ENCODE peak calls at places on chromosomes 13 and 19, in seven cellular contexts. One of them, this sample, is unnamed. For H3K4me1, the result is how much of the 10 kb centered on the place peaks cover.

GRCh38 chr13:95204231-95204765 is 97.0 kb downstream of the ABCC4 start:
- DNase-seq in kidney: no peak
- DNase-seq in OCI-LY7: no peak
- DNase-seq in cardiac muscle cell: no peak
- DNase-seq in Karpas-422: no peak
- DNase-seq in thyroid gland: no peak
- DNase-seq in psoas muscle: no peak
- DNase-seq in this sample: no peak

GRCh38 chr19:39372047-39372802 is 18.7 kb downstream of the PAF1 start:
- DNase-seq in kidney: peak
- DNase-seq in OCI-LY7: no peak
- DNase-seq in cardiac muscle cell: peak
- DNase-seq in Karpas-422: no peak
- DNase-seq in thyroid gland: peak
- DNase-seq in psoas muscle: peak
- DNase-seq in this sample: no peak

GRCh38 chr13:21111546-21111945 is 50.2 kb upstream of the LATS2 start:
- DNase-seq in kidney: no peak
- DNase-seq in OCI-LY7: no peak
- DNase-seq in cardiac muscle cell: no peak
- DNase-seq in Karpas-422: no peak
- DNase-seq in thyroid gland: no peak
- DNase-seq in psoas muscle: no peak
- DNase-seq in this sample: no peak

GRCh38 chr13:42553098-42554046 is 20.6 kb upstream of the TNFSF11 start:
- DNase-seq in kidney: no peak
- DNase-seq in OCI-LY7: no peak
- DNase-seq in cardiac muscle cell: peak
- DNase-seq in Karpas-422: no peak
- DNase-seq in thyroid gland: no peak
- DNase-seq in psoas muscle: no peak
- DNase-seq in this sample: no peak

GRCh38 chr19:362683-363082 is 18.1 kb upstream of the MIER2 start:
- DNase-seq in kidney: no peak
- DNase-seq in OCI-LY7: no peak
- DNase-seq in cardiac muscle cell: no peak
- DNase-seq in Karpas-422: no peak
- DNase-seq in thyroid gland: no peak
- DNase-seq in psoas muscle: no peak
- DNase-seq in this sample: no peak

GRCh38 chr13:51688937-51689336 is 104.7 kb downstream of the WDFY2 start:
- DNase-seq in kidney: no peak
- DNase-seq in OCI-LY7: no peak
- DNase-seq in cardiac muscle cell: peak
- DNase-seq in Karpas-422: no peak
- DNase-seq in thyroid gland: no peak
- DNase-seq in psoas muscle: no peak
- DNase-seq in this sample: no peak

GRCh38 chr13:43908156-43909126 is 28.7 kb downstream of the LACC1 start:
- DNase-seq in kidney: no peak
- DNase-seq in OCI-LY7: peak
- DNase-seq in cardiac muscle cell: peak
- DNase-seq in Karpas-422: peak
- DNase-seq in thyroid gland: no peak
- DNase-seq in psoas muscle: no peak
- DNase-seq in this sample: no peak

GRCh38 chr13:50908371-50908770 is 1.2 kb upstream of the RNASEH2B start:
- DNase-seq in kidney: no peak
- DNase-seq in OCI-LY7: peak
- DNase-seq in cardiac muscle cell: no peak
- DNase-seq in Karpas-422: peak
- DNase-seq in thyroid gland: no peak
- DNase-seq in psoas muscle: no peak
- DNase-seq in this sample: no peak

GRCh38 chr19:38006361-38007045 is 99.5 kb downstream of the SIPA1L3 start:
- DNase-seq in kidney: no peak
- DNase-seq in OCI-LY7: peak
- DNase-seq in cardiac muscle cell: no peak
- DNase-seq in Karpas-422: peak
- DNase-seq in thyroid gland: peak
- DNase-seq in psoas muscle: no peak
- DNase-seq in this sample: no peak

GRCh38 chr19:49843265-49843664 is 7.7 kb upstream of the PTOV1 start:
- DNase-seq in kidney: no peak
- DNase-seq in OCI-LY7: peak
- DNase-seq in cardiac muscle cell: no peak
- DNase-seq in Karpas-422: peak
- DNase-seq in thyroid gland: no peak
- DNase-seq in psoas muscle: no peak
- DNase-seq in this sample: no peak

GRCh38 chr19:24002256-24002945 is 84.6 kb upstream of the ZNF254 start:
- DNase-seq in kidney: no peak
- DNase-seq in OCI-LY7: no peak
- DNase-seq in cardiac muscle cell: no peak
- DNase-seq in Karpas-422: no peak
- DNase-seq in thyroid gland: no peak
- DNase-seq in psoas muscle: no peak
- DNase-seq in this sample: no peak

GRCh38 chr13:113176292-113176691 is 17.8 kb downstream of the PROZ start:
- DNase-seq in kidney: no peak
- DNase-seq in OCI-LY7: no peak
- DNase-seq in cardiac muscle cell: no peak
- DNase-seq in Karpas-422: no peak
- DNase-seq in thyroid gland: no peak
- DNase-seq in psoas muscle: no peak
- DNase-seq in this sample: peak

GRCh38 chr19:5891572-5891937 is 12.0 kb downstream of the NDUFA11 start:
- DNase-seq in kidney: no peak
- DNase-seq in OCI-LY7: no peak
- DNase-seq in cardiac muscle cell: no peak
- DNase-seq in Karpas-422: peak
- DNase-seq in thyroid gland: no peak
- DNase-seq in psoas muscle: no peak
- DNase-seq in this sample: no peak

GRCh38 chr13:30750036-30750435 is 14.7 kb downstream of the ALOX5AP start:
- DNase-seq in kidney: no peak
- DNase-seq in OCI-LY7: no peak
- DNase-seq in cardiac muscle cell: no peak
- DNase-seq in Karpas-422: no peak
- DNase-seq in thyroid gland: no peak
- DNase-seq in psoas muscle: no peak
- DNase-seq in this sample: no peak

GRCh38 chr19:35977446-35978222 is 17.4 kb upstream of the SDHAF1 start:
- DNase-seq in kidney: no peak
- DNase-seq in OCI-LY7: peak
- DNase-seq in cardiac muscle cell: no peak
- DNase-seq in Karpas-422: peak
- DNase-seq in thyroid gland: no peak
- DNase-seq in psoas muscle: no peak
- DNase-seq in this sample: no peak

GRCh38 chr13:36090592-36090991 is 40.6 kb downstream of the DCLK1 start:
- DNase-seq in kidney: no peak
- DNase-seq in OCI-LY7: no peak
- DNase-seq in cardiac muscle cell: peak
- DNase-seq in Karpas-422: no peak
- DNase-seq in thyroid gland: peak
- DNase-seq in psoas muscle: no peak
- DNase-seq in this sample: no peak

GRCh38 chr13:49869514-49869913 is 66.6 kb downstream of the SPRYD7 start:
- DNase-seq in kidney: no peak
- DNase-seq in OCI-LY7: peak
- DNase-seq in cardiac muscle cell: peak
- DNase-seq in Karpas-422: peak
- DNase-seq in thyroid gland: peak
- DNase-seq in psoas muscle: no peak
- DNase-seq in this sample: no peak

GRCh38 chr19:56141416-56141992 is 417 bp downstream of the ZNF444 start:
- DNase-seq in kidney: no peak
- DNase-seq in OCI-LY7: peak
- DNase-seq in cardiac muscle cell: no peak
- DNase-seq in Karpas-422: peak
- DNase-seq in thyroid gland: peak
- DNase-seq in psoas muscle: no peak
- DNase-seq in this sample: no peak

GRCh38 chr13:64158910-64159309 is 2743.3 kb upstream of the PCDH20 start:
- DNase-seq in kidney: no peak
- DNase-seq in OCI-LY7: no peak
- DNase-seq in cardiac muscle cell: peak
- DNase-seq in Karpas-422: no peak
- DNase-seq in thyroid gland: no peak
- DNase-seq in psoas muscle: no peak
- DNase-seq in this sample: no peak
- H3K4me1 ChIP-seq in kidney: under half
- H3K4me1 ChIP-seq in OCI-LY7: under half
- H3K4me1 ChIP-seq in cardiac muscle cell: under half
- H3K4me1 ChIP-seq in Karpas-422: under half
- H3K4me1 ChIP-seq in thyroid gland: under half
- H3K4me1 ChIP-seq in psoas muscle: under half
- H3K4me1 ChIP-seq in this sample: under half

GRCh38 chr13:66634384-66634783 is 595.8 kb downstream of the PCDH9 start:
- DNase-seq in kidney: no peak
- DNase-seq in OCI-LY7: no peak
- DNase-seq in cardiac muscle cell: no peak
- DNase-seq in Karpas-422: no peak
- DNase-seq in thyroid gland: no peak
- DNase-seq in psoas muscle: no peak
- DNase-seq in this sample: no peak
- H3K27ac ChIP-seq in kidney: no peak
- H3K27ac ChIP-seq in OCI-LY7: no peak
- H3K27ac ChIP-seq in cardiac muscle cell: no peak
- H3K27ac ChIP-seq in Karpas-422: no peak
- H3K27ac ChIP-seq in thyroid gland: no peak
- H3K27ac ChIP-seq in psoas muscle: no peak
- H3K27ac ChIP-seq in this sample: no peak

GRCh38 chr19:42022616-42023015 is 28.6 kb upstream of the ATP1A3 start:
- DNase-seq in kidney: no peak
- DNase-seq in OCI-LY7: no peak
- DNase-seq in cardiac muscle cell: no peak
- DNase-seq in Karpas-422: no peak
- DNase-seq in thyroid gland: no peak
- DNase-seq in psoas muscle: no peak
- DNase-seq in this sample: no peak

GRCh38 chr19:42023121-42023942 is 29.3 kb upstream of the ATP1A3 start:
- DNase-seq in kidney: no peak
- DNase-seq in OCI-LY7: peak
- DNase-seq in cardiac muscle cell: peak
- DNase-seq in Karpas-422: peak
- DNase-seq in thyroid gland: no peak
- DNase-seq in psoas muscle: no peak
- DNase-seq in this sample: no peak

GRCh38 chr19:42018503-42019193 is 24.6 kb upstream of the ATP1A3 start:
- DNase-seq in kidney: no peak
- DNase-seq in OCI-LY7: no peak
- DNase-seq in cardiac muscle cell: peak
- DNase-seq in Karpas-422: no peak
- DNase-seq in thyroid gland: no peak
- DNase-seq in psoas muscle: no peak
- DNase-seq in this sample: no peak

GRCh38 chr19:42023943-42024260 is 29.9 kb upstream of the ATP1A3 start:
- DNase-seq in kidney: no peak
- DNase-seq in OCI-LY7: no peak
- DNase-seq in cardiac muscle cell: no peak
- DNase-seq in Karpas-422: no peak
- DNase-seq in thyroid gland: no peak
- DNase-seq in psoas muscle: no peak
- DNase-seq in this sample: no peak

DNA sequence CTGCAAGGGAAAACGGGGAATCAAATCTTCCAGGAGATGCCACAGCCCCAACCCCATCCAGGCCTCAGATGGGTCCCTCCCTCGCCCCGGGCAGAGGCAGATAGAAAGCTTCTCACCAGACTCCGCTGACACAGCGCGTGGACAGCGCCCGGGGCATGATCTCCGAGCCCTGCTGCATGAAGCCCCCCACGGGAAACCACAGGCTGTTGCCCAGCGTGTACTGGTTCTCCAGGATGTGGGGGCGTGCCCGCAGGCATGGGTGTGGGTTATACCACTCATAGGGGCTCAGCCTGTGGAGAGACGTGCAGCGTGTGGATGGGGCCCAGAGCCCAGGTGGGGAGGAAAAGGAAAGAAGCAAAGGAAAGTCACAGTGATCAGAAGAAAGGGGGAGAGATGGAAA is 27.2 kb upstream of the ATP1A3 start:
- DNase-seq in kidney: no peak
- DNase-seq in OCI-LY7: no peak
- DNase-seq in cardiac muscle cell: no peak
- DNase-seq in Karpas-422: no peak
- DNase-seq in thyroid gland: no peak
- DNase-seq in psoas muscle: no peak
- DNase-seq in this sample: no peak
- H3K4me3 ChIP-seq in kidney: no peak
- H3K4me3 ChIP-seq in OCI-LY7: no peak
- H3K4me3 ChIP-seq in cardiac muscle cell: no peak
- H3K4me3 ChIP-seq in Karpas-422: no peak
- H3K4me3 ChIP-seq in thyroid gland: no peak
- H3K4me3 ChIP-seq in psoas muscle: no peak
- H3K4me3 ChIP-seq in this sample: no peak

DNA sequence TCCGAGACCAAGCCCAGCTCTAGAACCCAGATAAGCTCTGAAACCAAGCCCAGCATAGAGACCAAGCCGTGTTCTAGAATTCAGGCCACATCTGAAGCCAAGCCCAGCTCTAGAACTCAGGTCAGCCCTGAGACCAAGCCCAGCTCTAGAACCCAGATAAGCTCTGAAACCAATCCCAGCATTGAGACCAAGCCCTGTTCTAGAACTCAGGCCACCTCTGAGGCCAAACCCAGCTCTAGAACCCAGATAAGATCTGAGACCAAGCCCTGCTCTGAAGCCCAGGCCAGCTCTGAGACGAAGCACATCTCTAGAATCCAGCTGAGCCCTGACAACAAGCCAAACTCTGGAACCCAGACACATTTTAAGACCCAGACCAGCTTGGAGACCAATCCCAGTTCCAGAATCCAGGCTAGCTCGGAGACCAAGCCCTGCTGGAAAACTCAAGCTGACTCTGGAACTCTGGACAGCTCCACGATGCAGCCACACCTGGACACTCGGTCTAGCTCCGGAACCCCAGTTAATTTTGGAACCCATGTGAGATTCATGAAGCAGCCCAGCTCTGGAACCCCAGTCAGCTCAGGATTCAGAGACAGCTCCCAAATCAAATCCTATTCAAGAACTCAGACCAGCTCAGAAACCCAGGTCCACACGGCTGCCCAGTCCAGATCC is 5.8 kb downstream of the GIPC3 start:
- DNase-seq in kidney: no peak
- DNase-seq in OCI-LY7: no peak
- DNase-seq in cardiac muscle cell: no peak
- DNase-seq in Karpas-422: peak
- DNase-seq in thyroid gland: no peak
- DNase-seq in psoas muscle: no peak
- DNase-seq in this sample: no peak
- H3K4me1 ChIP-seq in kidney: under half
- H3K4me1 ChIP-seq in OCI-LY7: under half
- H3K4me1 ChIP-seq in cardiac muscle cell: under half
- H3K4me1 ChIP-seq in Karpas-422: under half
- H3K4me1 ChIP-seq in thyroid gland: under half
- H3K4me1 ChIP-seq in psoas muscle: under half
- H3K4me1 ChIP-seq in this sample: under half

This sample was measured in left lung.